ENCODE peak calls at places on chromosome 10, in four cellular contexts. F is psoas muscle, B is EL, K is astrocyte of the cerebellum. E is an unnamed sample.

GRCh38 chr10:3482200-3482993 is 302.6 kb downstream of the KLF6 start:
- DNase-seq in F (peak; percentile 42), B (peak; percentile 92), K (peak; percentile 85), E (peak; percentile 32)

GRCh38 chr10:34598972-34599371 is 216.1 kb downstream of the PARD3 start:
- DNase-seq in F (no peak), B (peak; percentile 19), K (no peak), E (no peak)

GRCh38 chr10:29998142-29998808 is 61.1 kb downstream of the JCAD start:
- DNase-seq in F (peak; percentile 70), B (peak; percentile 70), K (peak; percentile 81), E (peak; percentile 37)

GRCh38 chr10:103227416-103227815 is 18.3 kb upstream of the RPEL1 start:
- DNase-seq in F (no peak), B (no peak), K (no peak), E (no peak)

GRCh38 chr10:10677479-10677878 is 340.2 kb upstream of the CELF2 start:
- DNase-seq in F (peak; percentile 39), B (peak; percentile 44), K (peak; percentile 46), E (no peak)

GRCh38 chr10:1347962-1348772 is 292.0 kb downstream of the WDR37 start:
- DNase-seq in F (no peak), B (no peak), K (no peak), E (no peak)

GRCh38 chr10:62885656-62886461 is 69.7 kb upstream of the EGR2 start:
- DNase-seq in F (no peak), B (peak; percentile 74), K (peak; percentile 16), E (no peak)

GRCh38 chr10:7354330-7355047 is 56.3 kb downstream of the SFMBT2 start:
- DNase-seq in F (no peak), B (peak; percentile 3), K (no peak), E (no peak)

GRCh38 chr10:78175444-78175843 is 141.8 kb downstream of the RPS24 start:
- DNase-seq in F (no peak), B (no peak), K (no peak), E (no peak)

GRCh38 chr10:94423627-94424026 is 21.3 kb downstream of the TBC1D12 start:
- DNase-seq in F (no peak), B (peak; percentile 44), K (no peak), E (no peak)

GRCh38 chr10:22824984-22825383 is 102.9 kb upstream of the ARMC3 start:
- DNase-seq in F (no peak), B (peak; percentile 82), K (no peak), E (no peak)

GRCh38 chr10:107284187-107284586 is 119.7 kb upstream of the SORCS1 start:
- DNase-seq in F (no peak), B (no peak), K (no peak), E (no peak)

GRCh38 chr10:71217266-71218045 is 5.1 kb downstream of the UNC5B start:
- DNase-seq in F (no peak), B (peak; percentile 24), K (no peak), E (peak; percentile 42)

GRCh38 chr10:506451-507354 is 182.8 kb downstream of the DIP2C start:
- DNase-seq in F (no peak), B (no peak), K (no peak), E (no peak)

GRCh38 chr10:81876253-81876731 is 1.3 kb downstream of the NRG3 start:
- DNase-seq in F (no peak), B (no peak), K (no peak), E (no peak)

GRCh38 chr10:131786756-131787605 is 113.8 kb upstream of the PPP2R2D start:
- DNase-seq in F (no peak), B (peak; percentile 7), K (peak; percentile 3), E (peak; percentile 39)

GRCh38 chr10:129767751-129768150 is 196.3 kb downstream of the EBF3 start:
- DNase-seq in F (no peak), B (no peak), K (no peak), E (no peak)

GRCh38 chr10:92689663-92690210 is at the start of gene HHEX:
- DNase-seq in F (peak; percentile 59), B (peak; percentile 82), K (no peak), E (peak; percentile 49)

GRCh38 chr10:109698121-109698520 is 225.2 kb downstream of the XPNPEP1 start:
- DNase-seq in F (no peak), B (no peak), K (no peak), E (no peak)

GRCh38 chr10:102813734-102814455 is 23.3 kb downstream of the CYP17A1 start:
- DNase-seq in F (no peak), B (no peak), K (no peak), E (no peak)

GRCh38 chr10:101400529-101400928 is 46.6 kb downstream of the BTRC start:
- DNase-seq in F (no peak), B (no peak), K (no peak), E (no peak)

GRCh38 chr10:14129770-14130169 is 201.0 kb downstream of the FRMD4A start:
- DNase-seq in F (no peak), B (no peak), K (no peak), E (no peak)

GRCh38 chr10:101297901-101298451 is 56.0 kb upstream of the BTRC start:
- DNase-seq in F (peak; percentile 59), B (peak; percentile 50), K (peak; percentile 13), E (no peak)

GRCh38 chr10:22253578-22253882 is 35.7 kb upstream of the EBLN1 start:
- DNase-seq in F (peak; percentile 64), B (no peak), K (no peak), E (no peak)

GRCh38 chr10:119479532-119479931 is 63.0 kb downstream of the RGS10 start:
- DNase-seq in F (no peak), B (no peak), K (no peak), E (no peak)

GRCh38 chr10:87603769-87604168 is 55.9 kb upstream of the PAPSS2 start:
- DNase-seq in F (no peak), B (no peak), K (peak; percentile 11), E (no peak)

GRCh38 chr10:128062837-128063563 is 63.2 kb downstream of the MKI67 start:
- DNase-seq in F (no peak), B (no peak), K (no peak), E (no peak)

GRCh38 chr10:120221873-120222485 is 235.0 kb upstream of the PLPP4 start:
- DNase-seq in F (no peak), B (peak; percentile 61), K (peak; percentile 22), E (no peak)